ENCODE peak calls at places on chromosomes 7 and 10, in five cellular contexts. P, E, Q, Y and U are unnamed samples.

GRCh38 chr10:49498465-49498864 is 40.5 kb downstream of the ERCC6 start:
- DNase-seq in P (no peak), E (no peak), Q (no peak), Y (no peak), U (no peak)

GRCh38 chr7:10121641-10122040 is 852.0 kb upstream of the PHF14 start:
- DNase-seq in P (no peak), E (peak; percentile 17), Q (peak; percentile 12), Y (no peak), U (no peak)

GRCh38 chr7:45881759-45882464 is 6.4 kb upstream of the IGFBP1 start:
- DNase-seq in P (peak; percentile 89), E (no peak), Q (no peak), Y (peak; percentile 91), U (no peak)

GRCh38 chr7:127619681-127620405 is 1.9 kb upstream of the PAX4 start:
- DNase-seq in P (no peak), E (peak; percentile 93), Q (no peak), Y (peak; percentile 18), U (peak; percentile 74)

GRCh38 chr7:140810385-140810784 is 113.9 kb downstream of the NDUFB2 start:
- DNase-seq in P (no peak), E (no peak), Q (no peak), Y (no peak), U (no peak)

GRCh38 chr7:94251-94801 is 98.0 kb upstream of the FAM20C start:
- DNase-seq in P (no peak), E (no peak), Q (no peak), Y (no peak), U (no peak)

GRCh38 chr10:70053896-70054641 is 1.4 kb downstream of the MACROH2A2 start:
- DNase-seq in P (no peak), E (peak; percentile 56), Q (no peak), Y (no peak), U (peak; percentile 41)

GRCh38 chr10:102705531-102705930 is 8.7 kb downstream of the ARL3 start:
- DNase-seq in P (no peak), E (no peak), Q (no peak), Y (no peak), U (no peak)

GRCh38 chr10:83373659-83374058 is 765.6 kb upstream of the GHITM start:
- DNase-seq in P (no peak), E (peak; percentile 77), Q (no peak), Y (peak; percentile 24), U (peak; percentile 50)

GRCh38 chr10:80204193-80204714 is 1.1 kb downstream of the ANXA11 start:
- DNase-seq in P (no peak), E (peak; percentile 82), Q (no peak), Y (peak; percentile 46), U (no peak)

GRCh38 chr10:80205478-80206276 is at the start of gene ANXA11:
- DNase-seq in P (peak; percentile 54), E (peak; percentile 92), Q (peak; percentile 69), Y (peak; percentile 72), U (peak; percentile 87)

GRCh38 chr10:80202934-80203834 is 2.2 kb downstream of the ANXA11 start:
- DNase-seq in P (peak; percentile 85), E (peak; percentile 97), Q (no peak), Y (peak; percentile 90), U (peak; percentile 70)

GRCh38 chr10:80204801-80205477 is 398 bp downstream of the ANXA11 start:
- DNase-seq in P (peak; percentile 30), E (peak; percentile 29), Q (no peak), Y (peak; percentile 45), U (no peak)

GRCh38 chr10:80203835-80204148 is 1.5 kb downstream of the ANXA11 start:
- DNase-seq in P (no peak), E (no peak), Q (no peak), Y (no peak), U (no peak)
- H2AK5ac ChIP-seq in P (peak overlapping the region; percentile 74), E (no peak overlapping the region), Q (no peak overlapping the region), Y (no peak overlapping the region), U (no peak overlapping the region)

GRCh38 chr7:51318886-51319579 is 2.4 kb upstream of the COBL start:
- DNase-seq in P (no peak), E (no peak), Q (no peak), Y (no peak), U (no peak)
- H2AK5ac ChIP-seq in P (no peak overlapping the region), E (no peak overlapping the region), Q (no peak overlapping the region), Y (no peak overlapping the region), U (no peak overlapping the region)

GRCh38 chr10:5623081-5623748 is 43.2 kb downstream of the ASB13 start:
- DNase-seq in P (peak; percentile 74), E (peak; percentile 88), Q (peak; percentile 65), Y (peak; percentile 78), U (peak; percentile 93)

GRCh38 chr10:5625992-5626777 is 40.2 kb downstream of the ASB13 start:
- DNase-seq in P (no peak), E (no peak), Q (no peak), Y (no peak), U (no peak)

GRCh38 chr10:5622586-5622985 is 43.8 kb downstream of the ASB13 start:
- DNase-seq in P (peak; percentile 36), E (no peak), Q (no peak), Y (no peak), U (no peak)

GRCh38 chr10:5622186-5622585 is 44.2 kb downstream of the ASB13 start:
- DNase-seq in P (no peak), E (no peak), Q (no peak), Y (no peak), U (no peak)

DNA sequence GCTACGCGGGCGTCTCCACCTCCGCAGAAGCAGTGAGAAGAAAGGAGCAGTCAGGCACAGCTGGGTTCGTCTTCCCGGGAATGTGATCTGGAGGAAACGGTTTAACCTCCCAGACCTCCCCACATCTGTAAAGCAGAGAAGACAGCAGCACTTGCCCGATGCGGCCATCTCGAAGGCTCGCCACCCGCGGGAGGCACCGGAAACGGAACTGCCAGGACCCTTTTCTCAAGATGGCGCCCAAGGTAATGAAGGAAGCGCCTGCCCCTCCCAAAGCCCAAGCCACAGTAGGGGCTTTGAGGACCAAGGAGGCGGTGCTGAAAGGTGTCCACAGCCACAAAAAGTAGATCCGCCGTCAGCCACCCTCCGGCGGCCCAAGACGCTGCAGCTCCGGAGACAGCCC is 41.7 kb downstream of the ASB13 start:
- DNase-seq in P (no peak), E (no peak), Q (no peak), Y (no peak), U (no peak)
- H2AK5ac ChIP-seq in P (no peak overlapping the region), E (no peak overlapping the region), Q (peak overlapping the region; percentile 42), Y (no peak overlapping the region), U (no peak overlapping the region)

DNA sequence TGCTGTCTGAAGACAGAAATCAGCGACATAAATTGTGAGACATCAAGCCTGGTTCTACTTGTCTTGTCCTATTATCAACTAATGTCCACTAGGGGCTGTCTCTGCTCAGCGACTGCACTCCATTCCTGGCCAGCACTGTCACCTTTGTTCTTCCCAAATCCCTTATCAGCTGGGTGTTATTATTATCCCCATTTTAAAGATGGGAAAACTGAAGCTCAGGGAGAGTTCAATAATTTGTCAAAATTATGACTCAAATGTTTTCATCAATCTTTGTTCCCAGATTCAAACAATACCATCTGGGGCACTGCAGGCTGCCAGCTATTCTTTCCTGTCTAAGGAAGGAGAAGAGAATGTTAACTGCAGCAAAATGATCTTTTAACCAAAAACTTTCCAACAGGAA is 431.6 kb upstream of the NFE2L3 start:
- DNase-seq in P (peak; percentile 2), E (peak; percentile 74), Q (no peak), Y (peak; percentile 16), U (no peak)
- H2AK5ac ChIP-seq in P (no peak overlapping the region), E (no peak overlapping the region), Q (no peak overlapping the region), Y (no peak overlapping the region), U (no peak overlapping the region)

DNA sequence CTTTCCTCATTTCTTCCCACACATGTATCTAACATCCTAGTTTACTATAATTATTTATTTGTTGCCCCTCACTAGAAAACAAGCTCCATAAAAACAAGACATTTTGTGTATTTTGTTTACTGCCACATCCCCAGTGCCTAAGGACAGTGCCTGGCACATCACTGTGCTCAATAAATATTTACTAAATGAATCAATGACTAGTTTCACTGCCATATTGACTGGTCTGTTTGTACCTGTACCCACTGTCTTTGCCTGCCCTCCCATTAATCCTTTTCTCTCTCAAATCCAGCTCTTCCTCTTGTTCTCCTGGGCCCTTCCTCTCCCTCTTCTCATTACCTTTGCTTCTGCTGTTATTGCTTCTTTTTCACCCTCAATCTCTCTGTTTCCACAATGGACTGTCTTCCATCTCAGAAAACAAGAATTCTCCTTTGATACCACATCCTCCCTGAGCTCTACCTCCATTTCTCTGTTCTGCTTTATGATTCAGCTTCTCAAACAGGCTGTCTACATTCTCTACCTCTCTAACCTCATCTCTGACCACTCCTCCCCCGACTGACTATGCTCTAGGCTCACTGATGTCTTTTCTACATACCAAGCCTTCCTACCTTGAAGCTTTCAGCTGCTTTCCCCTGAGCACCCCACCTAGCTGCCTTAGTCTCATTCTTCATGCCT is 8.3 kb upstream of the FAM133B start:
- DNase-seq in P (no peak), E (no peak), Q (no peak), Y (no peak), U (no peak)
- H2AK5ac ChIP-seq in P (no peak overlapping the region), E (no peak overlapping the region), Q (no peak overlapping the region), Y (no peak overlapping the region), U (no peak overlapping the region)

DNA sequence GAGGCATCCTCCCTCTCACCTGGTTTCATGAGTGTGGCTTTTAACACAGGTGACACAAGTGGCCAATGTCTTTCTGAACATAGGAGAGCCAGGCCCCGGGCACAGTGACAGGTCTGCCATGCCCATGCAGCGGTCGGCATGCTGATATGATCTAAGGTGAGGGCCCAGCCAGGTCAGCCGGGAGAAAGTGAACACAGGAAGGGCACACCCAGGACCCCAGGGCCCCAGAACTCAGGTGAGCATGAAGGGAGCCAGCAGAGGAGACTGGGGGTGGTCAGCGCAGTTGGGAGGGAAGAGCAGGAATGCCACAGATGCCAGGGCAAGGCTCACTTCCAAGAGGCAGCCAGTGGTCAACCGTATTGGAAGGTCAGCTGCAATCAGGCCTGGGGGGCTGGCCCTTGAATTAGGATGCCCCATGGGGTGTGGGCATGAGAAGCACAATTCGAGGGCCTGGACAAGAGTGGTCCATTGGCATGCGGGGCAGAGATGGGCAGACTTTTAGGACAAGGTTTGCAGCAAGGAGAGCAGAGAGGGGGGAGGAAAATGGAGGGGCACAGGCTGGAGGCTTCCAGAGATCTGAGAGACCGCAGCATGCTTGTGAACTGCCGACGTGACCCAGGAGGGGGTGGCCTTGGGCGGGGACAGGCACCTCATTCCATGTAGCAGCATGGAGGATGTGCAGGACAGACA is 3.9 kb upstream of the INPP5A start:
- DNase-seq in P (no peak), E (no peak), Q (no peak), Y (no peak), U (no peak)
- H2AK5ac ChIP-seq in P (peak overlapping the region; percentile 29), E (no peak overlapping the region), Q (no peak overlapping the region), Y (peak overlapping the region; percentile 64), U (no peak overlapping the region)